ENCODE peak calls at places on chromosomes 5 and 9, in nine cellular contexts. G, Y, Z, F, B, D, H, S and U are unnamed samples.

GRCh38 chr5:32687167-32687831 is 23.8 kb upstream of the NPR3 start:
- DNase-seq in G (peak), Y (peak), Z (no peak), F (no peak), B (no peak), D (no peak), H (no peak), S (no peak), U (peak)

GRCh38 chr5:52693279-52693678 is 94.4 kb upstream of the ITGA1 start:
- DNase-seq in G (peak), Y (peak), Z (no peak), F (no peak), B (no peak), D (peak), H (no peak), S (peak), U (peak)

GRCh38 chr9:136881691-136882108 is 4.6 kb upstream of the TRAF2 start:
- DNase-seq in G (peak), Y (no peak), Z (no peak), F (no peak), B (no peak), D (no peak), H (peak), S (peak), U (no peak)

GRCh38 chr5:87010736-87011135 is 256.9 kb upstream of the RASA1 start:
- DNase-seq in G (no peak), Y (no peak), Z (no peak), F (no peak), B (no peak), D (no peak), H (no peak), S (no peak), U (no peak)

GRCh38 chr9:534886-535285 is 306.6 kb upstream of the DMRT1 start:
- DNase-seq in G (peak), Y (peak), Z (no peak), F (no peak), B (no peak), D (peak), H (no peak), S (no peak), U (peak)

GRCh38 chr5:59385700-59386099 is 507.8 kb downstream of the PDE4D start:
- DNase-seq in G (no peak), Y (no peak), Z (no peak), F (no peak), B (no peak), D (no peak), H (no peak), S (no peak), U (no peak)

GRCh38 chr5:67192719-67193464 is 3.7 kb downstream of the CD180 start:
- DNase-seq in G (no peak), Y (no peak), Z (no peak), F (no peak), B (no peak), D (no peak), H (no peak), S (no peak), U (no peak)

GRCh38 chr9:16704096-16704488 is 166.4 kb downstream of the BNC2 start:
- DNase-seq in G (no peak), Y (no peak), Z (no peak), F (no peak), B (no peak), D (no peak), H (no peak), S (no peak), U (peak)

GRCh38 chr5:113451797-113452196 is 17.0 kb upstream of the TSSK1B start:
- DNase-seq in G (no peak), Y (no peak), Z (no peak), F (no peak), B (no peak), D (no peak), H (no peak), S (no peak), U (peak)

GRCh38 chr9:121979736-121980135 is 113.4 kb downstream of the TTLL11 start:
- DNase-seq in G (no peak), Y (no peak), Z (no peak), F (no peak), B (no peak), D (no peak), H (no peak), S (no peak), U (no peak)

GRCh38 chr9:100670719-100671118 is 92.8 kb downstream of the CAVIN4 start:
- DNase-seq in G (no peak), Y (no peak), Z (no peak), F (no peak), B (no peak), D (no peak), H (no peak), S (no peak), U (no peak)

GRCh38 chr9:100671811-100672305 is 94.0 kb downstream of the CAVIN4 start:
- DNase-seq in G (no peak), Y (no peak), Z (no peak), F (no peak), B (no peak), D (no peak), H (no peak), S (no peak), U (no peak)

GRCh38 chr9:100667448-100667847 is 89.6 kb downstream of the CAVIN4 start:
- DNase-seq in G (no peak), Y (no peak), Z (no peak), F (no peak), B (no peak), D (no peak), H (no peak), S (no peak), U (no peak)

GRCh38 chr9:100668024-100668423 is 90.1 kb downstream of the CAVIN4 start:
- DNase-seq in G (no peak), Y (no peak), Z (no peak), F (no peak), B (no peak), D (no peak), H (no peak), S (no peak), U (no peak)

DNA sequence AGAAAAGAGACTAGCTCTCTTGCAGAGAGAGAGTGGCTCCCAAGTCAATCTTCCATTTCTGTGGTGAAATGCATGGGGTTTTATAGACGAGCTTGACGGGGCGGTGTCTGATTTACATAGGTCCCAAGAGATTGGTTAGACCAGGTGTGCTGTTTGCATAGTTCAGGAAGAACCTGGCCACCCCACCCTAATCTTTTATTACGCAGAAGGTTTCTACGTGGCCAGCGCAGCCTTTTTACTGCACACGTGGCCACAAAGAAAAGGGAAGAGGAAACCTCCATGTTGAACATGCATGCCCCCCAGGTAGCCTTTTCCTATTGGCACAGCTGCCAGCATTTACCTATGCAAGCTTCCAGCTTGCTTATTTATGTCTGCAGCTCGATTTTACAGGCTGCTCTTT is 92.1 kb downstream of the CAVIN4 start:
- DNase-seq in G (no peak), Y (no peak), Z (no peak), F (no peak), B (no peak), D (no peak), H (no peak), S (no peak), U (no peak)
- TF ChIP-seq CTCF in G (no peak), Y (no peak), Z (no peak), F (no peak), B (no peak), D (no peak), H (no peak), S (no peak), U (no peak)

GRCh38 chr9:15499108-15499507 is 11.7 kb downstream of the PSIP1 start:
- DNase-seq in G (no peak), Y (no peak), Z (no peak), F (no peak), B (no peak), D (no peak), H (no peak), S (no peak), U (no peak)

GRCh38 chr9:15505927-15506326 is 4.8 kb downstream of the PSIP1 start:
- DNase-seq in G (no peak), Y (no peak), Z (no peak), F (no peak), B (no peak), D (no peak), H (no peak), S (no peak), U (no peak)

GRCh38 chr9:15501803-15502202 is 9.0 kb downstream of the PSIP1 start:
- DNase-seq in G (no peak), Y (no peak), Z (no peak), F (no peak), B (no peak), D (no peak), H (no peak), S (no peak), U (no peak)

GRCh38 chr9:15498246-15499018 is 12.3 kb downstream of the PSIP1 start:
- DNase-seq in G (no peak), Y (no peak), Z (no peak), F (no peak), B (no peak), D (no peak), H (no peak), S (no peak), U (no peak)

DNA sequence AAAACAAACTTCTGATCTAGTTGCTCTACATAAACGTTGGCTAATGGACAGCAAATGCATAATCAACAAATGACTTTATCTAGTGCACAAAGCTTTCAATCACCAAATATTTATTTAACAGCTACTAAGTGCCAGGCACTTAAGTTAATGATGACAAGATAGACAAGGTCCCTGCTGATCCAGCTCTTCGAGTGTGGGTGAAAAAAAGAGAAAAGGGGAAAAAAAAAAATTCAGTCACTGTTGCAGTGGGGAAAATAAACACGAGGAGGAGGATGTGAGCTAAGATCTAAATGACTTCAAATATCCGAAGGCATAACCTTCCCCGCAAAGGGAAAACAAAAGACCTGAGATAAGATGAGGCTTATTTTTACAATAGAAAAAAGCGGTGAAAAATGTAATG is 9.6 kb downstream of the PSIP1 start:
- DNase-seq in G (no peak), Y (no peak), Z (no peak), F (no peak), B (no peak), D (no peak), H (no peak), S (no peak), U (no peak)
- TF ChIP-seq CTCF in G (no peak), Y (no peak), Z (peak), F (no peak), B (no peak), D (no peak), H (no peak), S (no peak), U (no peak)

GRCh38 chr9:78857371-78858225 is 560.7 kb downstream of the PSAT1 start:
- DNase-seq in G (no peak), Y (no peak), Z (no peak), F (no peak), B (no peak), D (no peak), H (no peak), S (no peak), U (no peak)

GRCh38 chr9:78856781-78857180 is 559.9 kb downstream of the PSAT1 start:
- DNase-seq in G (no peak), Y (no peak), Z (no peak), F (no peak), B (no peak), D (no peak), H (no peak), S (no peak), U (no peak)

GRCh38 chr9:78863531-78863930 is 566.6 kb downstream of the PSAT1 start:
- DNase-seq in G (no peak), Y (no peak), Z (no peak), F (no peak), B (no peak), D (peak), H (no peak), S (no peak), U (peak)

GRCh38 chr9:78858266-78858665 is 561.3 kb downstream of the PSAT1 start:
- DNase-seq in G (no peak), Y (no peak), Z (no peak), F (no peak), B (no peak), D (no peak), H (no peak), S (no peak), U (no peak)

GRCh38 chr9:78860806-78861475 is 564.0 kb downstream of the PSAT1 start:
- DNase-seq in G (no peak), Y (no peak), Z (no peak), F (no peak), B (no peak), D (peak), H (no peak), S (no peak), U (peak)
- TF ChIP-seq CTCF in G (no peak), Y (no peak), Z (peak), F (no peak), B (no peak), D (no peak), H (no peak), S (no peak), U (no peak)

DNA sequence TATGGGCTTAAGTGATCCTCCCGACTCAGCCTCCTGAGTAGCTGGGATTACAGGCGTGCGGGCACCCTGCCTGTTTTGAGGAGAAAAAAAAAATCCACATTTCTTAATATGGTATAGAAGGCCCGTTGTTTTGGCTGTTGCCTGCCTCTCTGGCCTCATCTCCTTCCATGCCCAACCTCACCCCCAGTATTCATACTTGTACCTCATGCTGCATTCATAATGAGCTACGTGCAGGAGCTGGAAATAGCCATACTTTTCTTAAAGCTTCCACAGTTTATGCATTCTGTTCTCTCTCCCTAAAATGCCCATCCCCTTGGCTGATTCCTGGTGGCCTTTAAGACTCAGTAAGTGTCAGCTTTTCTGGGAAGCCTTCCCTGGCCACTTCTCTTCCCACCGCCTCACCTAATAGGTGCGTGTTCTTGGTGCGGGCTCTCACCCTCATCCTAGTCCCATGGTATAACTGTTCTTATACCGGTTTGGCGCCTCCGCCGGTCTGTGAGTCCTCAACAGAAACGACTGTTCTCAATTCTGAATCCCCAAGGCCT is 2.1 kb upstream of the TPM2 start:
- DNase-seq in G (no peak), Y (no peak), Z (no peak), F (no peak), B (no peak), D (no peak), H (no peak), S (no peak), U (no peak)
- TF ChIP-seq CTCF in G (no peak), Y (no peak), Z (no peak), F (no peak), B (no peak), D (no peak), H (no peak), S (no peak), U (no peak)

GRCh38 chr5:138666226-138666742 is 86.9 kb upstream of the CTNNA1 start:
- DNase-seq in G (no peak), Y (no peak), Z (no peak), F (no peak), B (no peak), D (no peak), H (no peak), S (no peak), U (no peak)
- TF ChIP-seq CTCF in G (no peak), Y (no peak), Z (no peak), F (no peak), B (no peak), D (no peak), H (no peak), S (no peak), U (no peak)

GRCh38 chr5:142222235-142222880 is 102.5 kb downstream of the SPRY4 start:
- DNase-seq in G (no peak), Y (no peak), Z (no peak), F (no peak), B (no peak), D (no peak), H (no peak), S (no peak), U (peak)

GRCh38 chr5:142222881-142223558 is 101.8 kb downstream of the SPRY4 start:
- DNase-seq in G (no peak), Y (no peak), Z (no peak), F (no peak), B (no peak), D (no peak), H (peak), S (no peak), U (no peak)

GRCh38 chr5:142225141-142225540 is 99.7 kb downstream of the SPRY4 start:
- DNase-seq in G (no peak), Y (no peak), Z (no peak), F (no peak), B (no peak), D (no peak), H (no peak), S (no peak), U (no peak)

GRCh38 chr5:142219146-142219545 is 105.7 kb downstream of the SPRY4 start:
- DNase-seq in G (no peak), Y (no peak), Z (no peak), F (no peak), B (no peak), D (peak), H (no peak), S (no peak), U (no peak)

GRCh38 chr5:142221091-142221860 is 103.5 kb downstream of the SPRY4 start:
- DNase-seq in G (no peak), Y (no peak), Z (no peak), F (no peak), B (no peak), D (peak), H (no peak), S (no peak), U (no peak)
- TF ChIP-seq CTCF in G (no peak), Y (no peak), Z (peak), F (no peak), B (no peak), D (no peak), H (no peak), S (no peak), U (no peak)

DNA sequence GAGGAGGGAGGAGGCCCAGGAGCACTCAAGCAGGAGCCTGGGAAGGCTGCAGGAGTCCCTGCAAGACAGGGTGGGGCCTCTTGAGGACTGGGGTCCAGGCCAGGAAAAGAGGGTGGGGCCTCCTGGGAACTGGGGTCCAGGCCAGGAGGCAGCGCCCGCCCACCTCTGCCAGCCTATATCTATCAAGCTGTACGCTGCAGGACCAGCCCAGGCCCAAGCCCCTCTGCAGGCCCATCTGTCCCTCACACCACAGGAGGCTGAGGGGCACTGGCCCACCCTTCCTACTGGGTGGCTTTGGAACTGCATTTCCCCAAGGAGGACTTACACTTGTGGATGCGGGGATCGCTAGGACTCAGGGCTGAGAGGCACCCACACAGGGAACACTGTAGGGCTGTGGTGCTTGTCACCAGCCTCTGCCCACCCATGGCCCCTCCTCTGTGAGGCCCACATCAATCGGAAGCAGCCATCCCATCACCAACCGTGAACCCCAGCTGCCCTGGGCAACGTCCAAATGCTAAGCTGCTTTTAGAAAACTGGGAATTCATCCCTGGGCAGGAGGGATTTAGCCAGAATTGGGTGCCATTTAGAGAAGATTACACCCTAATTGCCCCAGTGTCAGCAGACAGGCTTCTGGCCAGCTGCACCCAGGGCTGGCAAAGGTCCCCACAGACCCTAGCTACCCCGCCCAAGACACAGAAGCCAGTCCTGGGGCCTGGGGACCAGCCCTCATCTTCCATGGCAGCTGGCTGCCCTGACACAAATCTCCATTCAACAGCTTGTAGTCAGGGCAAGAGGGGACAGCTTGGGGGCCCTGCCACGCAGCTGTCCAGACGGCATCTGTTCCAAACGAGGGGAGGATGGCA is 15.3 kb downstream of the BICD2 start:
- DNase-seq in G (no peak), Y (no peak), Z (no peak), F (no peak), B (no peak), D (no peak), H (no peak), S (peak), U (no peak)
- TF ChIP-seq CTCF in G (no peak), Y (no peak), Z (no peak), F (no peak), B (no peak), D (no peak), H (no peak), S (no peak), U (no peak)

GRCh38 chr9:133959171-133959570 is 33.0 kb downstream of the VAV2 start:
- DNase-seq in G (no peak), Y (no peak), Z (no peak), F (no peak), B (no peak), D (no peak), H (no peak), S (peak), U (no peak)

GRCh38 chr9:133962341-133962740 is 29.8 kb downstream of the VAV2 start:
- DNase-seq in G (no peak), Y (no peak), Z (no peak), F (no peak), B (no peak), D (no peak), H (no peak), S (peak), U (no peak)

GRCh38 chr9:133961226-133962165 is 30.6 kb downstream of the VAV2 start:
- DNase-seq in G (no peak), Y (no peak), Z (no peak), F (no peak), B (no peak), D (no peak), H (no peak), S (peak), U (no peak)

GRCh38 chr9:133959966-133960567 is 32.1 kb downstream of the VAV2 start:
- DNase-seq in G (no peak), Y (no peak), Z (no peak), F (no peak), B (no peak), D (no peak), H (no peak), S (peak), U (no peak)

GRCh38 chr9:133960568-133961129 is 31.5 kb downstream of the VAV2 start:
- DNase-seq in G (peak), Y (no peak), Z (no peak), F (no peak), B (peak), D (no peak), H (no peak), S (peak), U (no peak)
- TF ChIP-seq CTCF in G (no peak), Y (no peak), Z (no peak), F (no peak), B (no peak), D (no peak), H (no peak), S (no peak), U (no peak)